ENCODE peak calls at places on chromosomes 13 and 19, in six cellular contexts. O is ascending aorta, Y is heart right ventricle, M is Panc1, S is endothelial cell of umbilical vein, U is breast epithelium. H is an unnamed sample. For H3K4me1, the result is how much of the 10 kb centered on the place peaks cover.

GRCh38 chr13:68897331-68897730 is 1210.3 kb upstream of the ATXN8OS start:
- DNase-seq in M (no peak), O (no peak), S (no peak), Y (no peak), U (no peak), H (no peak)

GRCh38 chr13:76903544-76904162 is 17.4 kb upstream of the KCTD12 start:
- DNase-seq in U (no peak), Y (peak), S (peak), M (peak), O (peak), H (no peak)

GRCh38 chr19:53004242-53004641 is 9.5 kb upstream of the ERVV-1 start:
- DNase-seq in S (no peak), O (no peak), U (no peak), M (no peak), Y (no peak), H (no peak)

GRCh38 chr19:737591-738093 is 13.3 kb upstream of the MISP start:
- DNase-seq in U (no peak), O (no peak), M (no peak), Y (no peak), S (peak), H (no peak)

GRCh38 chr19:18898081-18898532 is 2.1 kb upstream of the CERS1 start:
- DNase-seq in U (no peak), O (no peak), S (no peak), M (no peak), Y (no peak), H (no peak)

GRCh38 chr13:93723316-93723715 is 496.7 kb downstream of the GPC6 start:
- DNase-seq in U (no peak), M (no peak), S (no peak), Y (no peak), O (no peak), H (no peak)

GRCh38 chr13:72255908-72256307 is 388.9 kb upstream of the DACH1 start:
- DNase-seq in U (no peak), Y (no peak), S (peak), M (no peak), O (no peak), H (no peak)

GRCh38 chr19:22604571-22605274 is 29.4 kb upstream of the ZNF492 start:
- DNase-seq in U (no peak), Y (no peak), O (peak), M (no peak), S (no peak), H (no peak)

GRCh38 chr13:77250968-77251367 is 75.9 kb downstream of the MYCBP2 start:
- DNase-seq in Y (no peak), S (no peak), U (no peak), M (no peak), O (no peak), H (no peak)

GRCh38 chr19:39078436-39079200 is 5.5 kb upstream of the ACP7 start:
- DNase-seq in Y (no peak), O (no peak), S (peak), U (no peak), M (peak), H (no peak)

GRCh38 chr13:23960566-23961156 is 63.4 kb upstream of the C1QTNF9B start:
- DNase-seq in O (no peak), M (peak), U (no peak), Y (no peak), S (peak), H (no peak)

GRCh38 chr19:55275851-55276719 is 3.8 kb downstream of the HSPBP1 start:
- DNase-seq in U (no peak), M (no peak), Y (no peak), S (no peak), O (no peak), H (no peak)

GRCh38 chr19:35911790-35912189 is 3.7 kb upstream of the TYROBP start:
- DNase-seq in U (peak), M (no peak), O (no peak), S (no peak), Y (no peak), H (no peak)

GRCh38 chr13:26183416-26183815 is 38.7 kb downstream of the RNF6 start:
- DNase-seq in Y (no peak), U (no peak), O (no peak), S (no peak), M (no peak), H (no peak)

GRCh38 chr19:1156305-1156801 is 17.7 kb downstream of the SBNO2 start:
- DNase-seq in U (no peak), M (no peak), S (no peak), O (no peak), Y (no peak), H (no peak)

GRCh38 chr13:107370036-107370785 is 802.3 kb upstream of the ARGLU1 start:
- DNase-seq in Y (no peak), M (no peak), U (no peak), O (no peak), S (peak), H (no peak)

GRCh38 chr19:4066682-4067395 is at the start of gene ZBTB7A:
- DNase-seq in U (peak), S (peak), O (peak), M (no peak), Y (peak), H (peak)

GRCh38 chr13:111025310-111025709 is 89.8 kb upstream of the ARHGEF7 start:
- DNase-seq in M (no peak), Y (no peak), S (no peak), U (no peak), O (no peak), H (no peak)

GRCh38 chr13:113034451-113035208 is 65.6 kb downstream of the MCF2L start:
- DNase-seq in M (no peak), S (peak), U (no peak), Y (peak), O (no peak), H (no peak)

GRCh38 chr13:89115307-89115706 is 1444.1 kb downstream of the SLITRK5 start:
- DNase-seq in M (no peak), S (no peak), Y (no peak), O (no peak), U (no peak), H (no peak)

GRCh38 chr19:39917561-39918182 is 16.8 kb downstream of the FCGBP start:
- DNase-seq in O (no peak), U (no peak), Y (no peak), S (no peak), M (no peak), H (no peak)

GRCh38 chr19:14516746-14517438 is 1.3 kb downstream of the DNAJB1 start:
- DNase-seq in O (no peak), S (peak), M (no peak), U (no peak), Y (no peak), H (no peak)

GRCh38 chr19:50565984-50566903 is 2.0 kb downstream of the LRRC4B start:
- DNase-seq in Y (no peak), O (no peak), M (no peak), U (no peak), S (no peak), H (no peak)

GRCh38 chr13:111227405-111227804 is 93.0 kb upstream of the TEX29 start:
- DNase-seq in M (no peak), U (no peak), S (no peak), Y (no peak), O (no peak), H (no peak)

GRCh38 chr13:103195762-103196161 is 129.5 kb upstream of the SLC10A2 start:
- DNase-seq in M (no peak), Y (no peak), O (no peak), S (no peak), U (no peak), H (no peak)

GRCh38 chr13:33236021-33236420 is 49.5 kb downstream of the STARD13 start:
- DNase-seq in U (no peak), Y (no peak), S (peak), M (no peak), O (no peak), H (no peak)

GRCh38 chr13:98576215-98576945 is 527 bp downstream of the STK24 start:
- DNase-seq in O (peak), Y (peak), M (no peak), U (no peak), S (peak), H (no peak)

GRCh38 chr19:41930322-41930722 is 2.1 kb upstream of the ERFL start:
- DNase-seq in S (no peak), U (no peak), O (no peak), M (no peak), Y (no peak), H (no peak)

GRCh38 chr13:26062853-26063444 is 11.1 kb upstream of the SHISA2 start:
- DNase-seq in Y (peak), O (no peak), S (peak), U (no peak), M (no peak), H (no peak)

GRCh38 chr13:98111168-98112098 is 31.5 kb upstream of the FARP1 start:
- DNase-seq in Y (no peak), O (no peak), S (no peak), U (no peak), M (no peak), H (no peak)

GRCh38 chr19:1265611-1266115 is 3.5 kb upstream of the CIRBP start:
- DNase-seq in Y (peak), O (peak), S (peak), U (no peak), M (no peak), H (no peak)

GRCh38 chr13:75656590-75656989 is 20.5 kb downstream of the LMO7 start:
- DNase-seq in S (no peak), Y (no peak), M (no peak), O (no peak), U (no peak), H (no peak)

GRCh38 chr19:21593934-21594844 is 88.8 kb downstream of the ZNF429 start:
- DNase-seq in Y (no peak), U (no peak), S (no peak), M (no peak), O (no peak), H (no peak)

GRCh38 chr13:42041684-42042035 is 6.8 kb upstream of the DGKH start:
- DNase-seq in M (no peak), S (no peak), O (peak), U (peak), Y (peak), H (no peak)

GRCh38 chr19:39237200-39238184 is 7.3 kb downstream of the IFNL3 start:
- DNase-seq in U (peak), M (no peak), S (no peak), O (no peak), Y (no peak), H (no peak)

GRCh38 chr19:12543855-12544254 is 7.4 kb downstream of the ZNF564 start:
- DNase-seq in M (no peak), S (no peak), Y (no peak), O (no peak), U (no peak), H (no peak)
- H3K27ac ChIP-seq in M (no peak), S (no peak), Y (no peak), O (no peak), U (no peak), H (peak)

DNA sequence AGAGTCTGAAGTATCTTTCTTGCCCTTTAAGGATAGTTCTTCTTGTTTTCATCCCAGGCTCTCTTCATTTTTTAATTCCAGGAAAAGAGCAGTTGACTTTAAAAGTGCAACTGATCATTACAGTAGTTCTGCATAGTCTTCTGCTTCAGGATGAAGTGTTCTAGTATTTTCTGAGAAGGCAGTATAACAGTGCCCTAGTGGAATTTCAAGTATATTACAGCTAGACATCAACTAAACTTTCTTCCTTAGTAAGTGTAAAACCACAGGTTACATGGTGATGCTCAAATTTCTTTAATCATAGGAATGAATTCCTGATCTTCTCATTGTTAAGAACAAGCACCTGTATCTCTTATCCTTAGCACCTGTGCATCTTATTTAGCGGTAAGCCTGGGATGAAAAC is 10.9 kb downstream of the NUFIP1 start:
- DNase-seq in Y (no peak), U (no peak), S (no peak), M (no peak), O (no peak), H (no peak)
- TF ChIP-seq CTCF in Y (no peak), U (no peak), S (no peak), M (no peak), O (no peak), H (peak)

DNA sequence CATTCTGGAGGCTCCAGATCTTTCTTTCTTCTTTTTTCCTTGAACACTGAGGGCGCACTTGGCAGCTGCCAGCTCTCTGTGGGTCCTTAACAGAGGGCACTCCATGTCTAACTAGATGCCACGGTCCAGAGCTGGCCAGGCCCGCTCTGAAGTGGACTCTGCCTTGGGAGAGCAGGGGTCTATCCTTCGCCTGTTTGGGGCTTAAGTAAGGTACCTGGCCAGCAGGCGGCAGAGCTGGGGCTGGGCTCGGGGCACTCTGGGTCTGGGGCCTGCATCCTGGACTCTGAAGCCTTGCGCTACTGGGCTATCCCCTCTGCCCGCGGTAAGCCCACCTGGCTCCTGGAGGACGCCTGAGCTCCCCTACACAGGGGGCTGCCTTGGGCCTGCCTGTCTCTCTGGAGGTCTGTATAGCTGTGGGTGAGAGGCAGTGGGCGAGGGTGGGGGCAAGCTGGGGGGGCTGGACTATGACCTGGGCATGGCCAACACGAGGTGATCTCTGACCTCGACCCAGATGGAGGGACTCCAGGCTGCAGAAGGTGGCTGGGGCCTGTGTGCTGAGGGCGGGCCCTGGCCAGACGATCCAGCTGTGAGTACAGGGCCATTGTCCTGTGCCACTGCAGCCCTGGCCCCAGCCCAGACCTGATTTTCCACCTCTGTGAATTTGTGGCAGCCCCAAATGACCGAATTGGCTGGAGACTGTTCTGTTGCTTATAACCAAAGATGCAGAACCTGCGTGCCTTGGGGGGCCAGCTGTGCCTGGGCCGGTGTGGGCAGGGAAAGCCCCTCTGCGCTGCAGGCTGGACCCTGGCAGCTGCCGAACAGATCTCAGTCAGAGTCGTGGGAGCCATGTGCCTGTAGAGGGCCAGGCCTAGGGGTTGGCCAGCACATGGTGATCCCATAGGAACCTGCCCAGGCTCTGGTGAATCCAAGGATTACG is 26.5 kb downstream of the CEBPG start:
- DNase-seq in M (no peak), U (peak), O (no peak), S (no peak), Y (no peak), H (no peak)
- H3K4me1 ChIP-seq in M (under half), U (under half), O (under half), S (under half), Y (under half), H (under half)

GRCh38 chr13:114298866-114299265 is 15.4 kb upstream of the CHAMP1 start:
- DNase-seq in M (no peak), Y (no peak), S (no peak), U (no peak), O (no peak), H (no peak)

GRCh38 chr13:114299604-114300305 is 14.5 kb upstream of the CHAMP1 start:
- DNase-seq in O (no peak), S (no peak), M (no peak), U (no peak), Y (no peak), H (no peak)

GRCh38 chr13:114304346-114305034 is 9.8 kb upstream of the CHAMP1 start:
- DNase-seq in O (no peak), S (no peak), M (no peak), Y (no peak), U (no peak), H (no peak)

GRCh38 chr13:114309086-114309485 is 5.2 kb upstream of the CHAMP1 start:
- DNase-seq in S (no peak), U (no peak), O (no peak), Y (no peak), M (no peak), H (no peak)

GRCh38 chr13:114303700-114304327 is 10.5 kb upstream of the CHAMP1 start:
- DNase-seq in S (no peak), Y (no peak), U (no peak), M (no peak), O (no peak), H (no peak)
- H3K27ac ChIP-seq in S (no peak), Y (no peak), U (no peak), M (no peak), O (no peak), H (no peak)

DNA sequence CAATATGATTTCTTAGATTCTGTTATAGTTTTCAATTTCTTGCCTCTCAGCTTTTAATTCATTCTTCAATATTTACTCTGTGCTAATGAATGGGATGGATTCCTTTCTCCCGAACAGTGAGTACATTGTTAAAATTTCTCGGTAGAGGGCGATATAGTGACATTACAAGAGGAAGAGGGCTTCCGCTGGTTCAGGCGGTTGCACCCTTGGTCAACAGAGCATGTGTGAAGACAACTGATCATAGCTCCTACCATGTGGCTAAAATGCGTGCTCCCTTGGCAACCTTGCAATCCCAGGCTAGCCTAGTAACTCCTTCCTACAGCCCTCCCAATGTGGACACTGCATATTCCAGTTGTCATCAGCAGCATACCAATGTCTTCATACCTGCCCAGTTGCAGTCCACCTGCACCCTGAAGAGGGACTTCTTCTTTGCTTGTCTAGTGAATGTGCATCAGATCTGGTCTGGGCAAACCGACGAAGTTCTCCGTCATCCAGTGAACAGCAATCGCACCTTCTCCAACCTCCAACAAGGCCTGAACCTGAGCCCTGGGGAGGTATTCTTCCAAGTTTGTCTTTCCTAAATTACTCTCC is 653.0 kb upstream of the GPC6 start:
- DNase-seq in S (no peak), O (no peak), U (no peak), M (no peak), Y (no peak), H (no peak)
- TF ChIP-seq CTCF in S (no peak), O (no peak), U (no peak), M (peak), Y (peak), H (no peak)

GRCh38 chr19:6063576-6063961 is 46.7 kb downstream of the RFX2 start:
- DNase-seq in M (no peak), Y (no peak), S (no peak), O (peak), U (peak), H (no peak)

GRCh38 chr19:6061420-6062130 is 48.7 kb downstream of the RFX2 start:
- DNase-seq in Y (no peak), S (peak), O (peak), U (peak), M (no peak), H (no peak)

GRCh38 chr19:6064016-6064702 is 46.1 kb downstream of the RFX2 start:
- DNase-seq in Y (no peak), O (peak), U (peak), M (no peak), S (no peak), H (no peak)

GRCh38 chr19:6062274-6062673 is 48.0 kb downstream of the RFX2 start:
- DNase-seq in Y (peak), U (peak), S (peak), M (no peak), O (peak), H (no peak)

DNA sequence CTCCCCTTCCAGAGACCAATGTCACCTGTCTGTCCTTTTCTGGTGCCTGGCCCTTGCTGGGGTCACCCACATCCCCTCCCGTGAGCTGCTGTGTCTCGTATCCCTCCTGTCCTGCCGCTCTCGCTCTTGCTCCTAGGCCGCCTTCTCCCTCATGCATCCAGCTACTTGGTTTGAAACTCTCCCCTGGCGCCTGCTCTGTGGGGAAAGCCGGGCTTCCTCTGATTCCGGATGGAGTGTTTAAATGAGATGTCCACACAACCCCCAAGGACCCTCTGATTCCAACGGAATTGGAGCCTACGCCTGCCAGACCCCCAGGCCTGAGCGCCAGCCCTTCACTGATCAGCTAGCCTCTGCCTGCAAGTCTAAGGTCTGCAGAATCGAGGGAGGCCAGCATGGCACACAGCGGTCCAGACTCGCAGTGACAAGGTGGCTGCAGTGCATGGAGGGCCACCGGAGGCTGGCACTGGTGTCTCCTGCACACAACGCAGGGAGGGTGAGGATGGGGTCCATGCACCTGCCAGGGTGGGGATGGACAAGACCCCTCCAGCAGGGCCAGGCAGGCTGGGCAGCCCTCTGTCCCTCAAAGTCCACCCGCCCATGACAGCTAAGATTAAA is 47.2 kb downstream of the RFX2 start:
- DNase-seq in M (no peak), S (no peak), Y (no peak), O (peak), U (peak), H (no peak)
- H3K4me1 ChIP-seq in M (under half), S (half or more), Y (half or more), O (half or more), U (under half), H (half or more)

GRCh38 chr19:10085641-10086031 is 481 bp upstream of the SHFL start:
- DNase-seq in S (no peak), M (no peak), O (no peak), U (no peak), Y (no peak), H (no peak)
- H3K27ac ChIP-seq in S (no peak), M (peak), O (peak), U (peak), Y (peak), H (peak)